ENCODE peak calls at places on chromosomes 11 and 22, in seven cellular contexts. D is fibroblast of pulmonary artery, C is heart left ventricle, Q is AG04449, O is hepatocyte, W is psoas muscle, U is AG10803. T is an unnamed sample.

GRCh38 chr11:131495417-131495816 is 125.0 kb downstream of the NTM start:
- DNase-seq in D (no peak), C (peak; percentile 28), Q (no peak), O (no peak), W (peak; percentile 71), U (no peak), T (peak; percentile 11)

GRCh38 chr22:36644333-36644757 is 59.2 kb downstream of the CACNG2 start:
- DNase-seq in D (peak; percentile 96), C (no peak), Q (peak; percentile 59), O (peak; percentile 89), W (no peak), U (peak; percentile 89), T (no peak)

GRCh38 chr11:77372736-77373135 is 71.2 kb upstream of the GDPD4 start:
- DNase-seq in D (no peak), C (no peak), Q (no peak), O (no peak), W (no peak), U (no peak), T (no peak)

GRCh38 chr22:39932918-39933649 is 27.1 kb upstream of the TMA7B start:
- DNase-seq in D (peak; percentile 39), C (no peak), Q (no peak), O (peak; percentile 36), W (no peak), U (peak; percentile 5), T (no peak)

GRCh38 chr11:110296226-110297081 is at the start of gene RDX:
- DNase-seq in D (peak; percentile 69), C (peak; percentile 85), Q (no peak), O (peak; percentile 90), W (peak; percentile 88), U (peak; percentile 76), T (peak; percentile 70)

GRCh38 chr11:82796970-82797594 is 63.4 kb upstream of the FAM181B start:
- DNase-seq in D (no peak), C (peak; percentile 22), Q (no peak), O (no peak), W (peak; percentile 54), U (no peak), T (no peak)

GRCh38 chr22:45731798-45732495 is 60.3 kb downstream of the ATXN10 start:
- DNase-seq in D (peak; percentile 52), C (no peak), Q (no peak), O (peak; percentile 23), W (no peak), U (peak; percentile 39), T (no peak)

GRCh38 chr11:26993965-26994446 is at the start of gene FIBIN:
- DNase-seq in D (peak; percentile 83), C (peak; percentile 20), Q (no peak), O (peak; percentile 26), W (peak; percentile 68), U (peak; percentile 75), T (peak; percentile 45)

GRCh38 chr11:74714904-74715303 is 16.3 kb downstream of the CHRDL2 start:
- DNase-seq in D (no peak), C (no peak), Q (no peak), O (no peak), W (no peak), U (no peak), T (no peak)

GRCh38 chr11:21346361-21346760 is 677.0 kb downstream of the NELL1 start:
- DNase-seq in D (no peak), C (no peak), Q (no peak), O (no peak), W (no peak), U (no peak), T (no peak)

GRCh38 chr11:19566583-19567379 is 145.9 kb upstream of the NAV2 start:
- DNase-seq in D (no peak), C (no peak), Q (no peak), O (no peak), W (no peak), U (no peak), T (no peak)

GRCh38 chr11:250740-251299 is 14.0 kb downstream of the PSMD13 start:
- DNase-seq in D (peak; percentile 69), C (peak; percentile 54), Q (no peak), O (peak; percentile 67), W (peak; percentile 68), U (peak; percentile 52), T (no peak)

GRCh38 chr11:1073851-1074243 is 827 bp upstream of the MUC2 start:
- DNase-seq in D (no peak), C (no peak), Q (no peak), O (no peak), W (no peak), U (no peak), T (no peak)

GRCh38 chr11:71198141-71198822 is 54.1 kb downstream of the SHANK2 start:
- DNase-seq in D (no peak), C (no peak), Q (no peak), O (no peak), W (peak; percentile 18), U (no peak), T (no peak)

GRCh38 chr11:43983221-43983795 is 40.9 kb downstream of the C11orf96 start:
- DNase-seq in D (no peak), C (no peak), Q (no peak), O (no peak), W (no peak), U (no peak), T (no peak)

GRCh38 chr11:2150206-2150847 is 10.7 kb downstream of the INS start:
- DNase-seq in D (peak; percentile 74), C (no peak), Q (no peak), O (peak; percentile 68), W (no peak), U (peak; percentile 47), T (no peak)

GRCh38 chr22:50282361-50283144 is 12.4 kb upstream of the MAPK11 start:
- DNase-seq in D (peak; percentile 53), C (no peak), Q (no peak), O (peak; percentile 89), W (no peak), U (peak; percentile 68), T (no peak)

GRCh38 chr11:93537022-93537421 is 6.2 kb downstream of the SMCO4 start:
- DNase-seq in D (no peak), C (peak; percentile 68), Q (no peak), O (no peak), W (peak; percentile 64), U (no peak), T (no peak)
- H3K4me3 ChIP-seq in D (no peak overlapping the region), C (no peak overlapping the region), Q (no peak overlapping the region), O (no peak overlapping the region), W (peak overlapping the region; percentile 13), U (no peak overlapping the region), T (no peak overlapping the region)

GRCh38 chr11:6614446-6614845 is 2.4 kb upstream of the TAF10 start:
- DNase-seq in D (no peak), C (no peak), Q (no peak), O (no peak), W (no peak), U (no peak), T (no peak)
- H3K4me3 ChIP-seq in D (no peak overlapping the region), C (no peak overlapping the region), Q (no peak overlapping the region), O (no peak overlapping the region), W (no peak overlapping the region), U (no peak overlapping the region), T (no peak overlapping the region)

GRCh38 chr22:47206185-47206584 is 443.7 kb downstream of the TBC1D22A start:
- DNase-seq in D (no peak), C (no peak), Q (no peak), O (no peak), W (no peak), U (no peak), T (no peak)

GRCh38 chr22:47204002-47204979 is 441.8 kb downstream of the TBC1D22A start:
- DNase-seq in D (no peak), C (no peak), Q (no peak), O (no peak), W (peak; percentile 41), U (no peak), T (peak; percentile 75)

GRCh38 chr22:47205081-47205491 is 442.6 kb downstream of the TBC1D22A start:
- DNase-seq in D (no peak), C (no peak), Q (no peak), O (peak; percentile 2), W (peak; percentile 47), U (no peak), T (no peak)

GRCh38 chr22:47206819-47207218 is 444.4 kb downstream of the TBC1D22A start:
- DNase-seq in D (no peak), C (no peak), Q (no peak), O (no peak), W (no peak), U (no peak), T (no peak)

GRCh38 chr22:47205562-47205961 is 443.1 kb downstream of the TBC1D22A start:
- DNase-seq in D (no peak), C (no peak), Q (no peak), O (no peak), W (peak; percentile 32), U (no peak), T (no peak)
- H3K4me3 ChIP-seq in D (no peak overlapping the region), C (no peak overlapping the region), Q (no peak overlapping the region), O (no peak overlapping the region), W (no peak overlapping the region), U (no peak overlapping the region), T (no peak overlapping the region)

GRCh38 chr11:107780775-107781174 is 68.9 kb upstream of the SLN start:
- DNase-seq in D (no peak), C (no peak), Q (no peak), O (no peak), W (no peak), U (no peak), T (no peak)
- H3K4me3 ChIP-seq in D (no peak overlapping the region), C (no peak overlapping the region), Q (no peak overlapping the region), O (no peak overlapping the region), W (no peak overlapping the region), U (no peak overlapping the region), T (no peak overlapping the region)

GRCh38 chr11:104967493-104968364 is 645 bp downstream of the CASP4 start:
- DNase-seq in D (peak; percentile 16), C (no peak), Q (no peak), O (no peak), W (no peak), U (no peak), T (no peak)
- H3K4me3 ChIP-seq in D (peak overlapping the region; percentile 65), C (peak overlapping the region; percentile 27), Q (peak overlapping the region; percentile 51), O (peak overlapping the region; percentile 27), W (peak overlapping the region; percentile 70), U (peak overlapping the region; percentile 65), T (peak overlapping the region; percentile 35)

GRCh38 chr22:41952713-41953112 is 763 bp downstream of the SMIM45 start:
- DNase-seq in D (no peak), C (no peak), Q (no peak), O (no peak), W (no peak), U (no peak), T (no peak)
- H3K4me3 ChIP-seq in D (no peak overlapping the region), C (no peak overlapping the region), Q (no peak overlapping the region), O (no peak overlapping the region), W (no peak overlapping the region), U (no peak overlapping the region), T (no peak overlapping the region)

T was measured in ovary.